ENCODE peak calls at places on chromosomes 2 and 18, in ten cellular contexts. D, P, F, C, O, V, N, H, K and X are unnamed samples.

GRCh38 chr2:176534798-176535479 is 265.7 kb downstream of the MTX2 start:
- DNase-seq in D (peak), P (no peak), F (no peak), C (no peak), O (peak), V (no peak), N (peak), H (no peak), K (no peak), X (no peak)

GRCh38 chr2:9196637-9197036 is 10.0 kb upstream of the ASAP2 start:
- DNase-seq in D (no peak), P (no peak), F (no peak), C (no peak), O (no peak), V (no peak), N (no peak), H (no peak), K (no peak), X (no peak)

GRCh38 chr2:10678225-10678624 is 11.6 kb downstream of the NOL10 start:
- DNase-seq in D (peak), P (no peak), F (no peak), C (no peak), O (no peak), V (no peak), N (no peak), H (no peak), K (no peak), X (no peak)

GRCh38 chr2:216234106-216234505 is 125.0 kb downstream of the XRCC5 start:
- DNase-seq in D (no peak), P (no peak), F (no peak), C (no peak), O (no peak), V (no peak), N (no peak), H (no peak), K (no peak), X (no peak)

GRCh38 chr2:73035899-73036778 is 35.4 kb downstream of the SFXN5 start:
- DNase-seq in D (peak), P (no peak), F (no peak), C (no peak), O (no peak), V (no peak), N (no peak), H (no peak), K (no peak), X (no peak)

GRCh38 chr2:8298783-8299182 is 383.1 kb upstream of the ID2 start:
- DNase-seq in D (no peak), P (peak), F (no peak), C (no peak), O (no peak), V (no peak), N (no peak), H (no peak), K (no peak), X (no peak)

GRCh38 chr18:61400714-61401113 is 67.5 kb downstream of the CDH20 start:
- DNase-seq in D (peak), P (no peak), F (no peak), C (no peak), O (peak), V (no peak), N (no peak), H (no peak), K (no peak), X (no peak)

GRCh38 chr2:218028189-218028495 is 25.3 kb upstream of the TNS1 start:
- DNase-seq in D (no peak), P (no peak), F (no peak), C (no peak), O (no peak), V (no peak), N (no peak), H (no peak), K (peak), X (no peak)

GRCh38 chr2:146412625-146413024 is 1432.2 kb upstream of the ACVR2A start:
- DNase-seq in D (no peak), P (no peak), F (no peak), C (no peak), O (no peak), V (peak), N (no peak), H (no peak), K (no peak), X (no peak)

GRCh38 chr2:144078091-144078490 is 441.8 kb downstream of the ZEB2 start:
- DNase-seq in D (no peak), P (no peak), F (no peak), C (no peak), O (peak), V (no peak), N (no peak), H (no peak), K (no peak), X (no peak)

GRCh38 chr2:44730583-44730982 is 210.9 kb upstream of the SIX3 start:
- DNase-seq in D (no peak), P (no peak), F (no peak), C (no peak), O (no peak), V (no peak), N (no peak), H (no peak), K (no peak), X (no peak)

GRCh38 chr2:176415946-176416499 is 146.8 kb downstream of the MTX2 start:
- DNase-seq in D (no peak), P (no peak), F (no peak), C (no peak), O (no peak), V (no peak), N (no peak), H (no peak), K (no peak), X (no peak)